ENCODE peak calls at places on chromosomes 11 and 22, in four cellular contexts. One of them, this sample, is unnamed.

GRCh38 chr22:40499187-40499753 is 128.9 kb downstream of the SGSM3 start:
- DNase-seq in PC-3: peak; percentile 91
- DNase-seq in neural progenitor cell: no peak
- DNase-seq in GM23338: no peak
- DNase-seq in this sample: peak; percentile 95

GRCh38 chr22:24128024-24128423 is 53.3 kb upstream of the SUSD2 start:
- DNase-seq in PC-3: no peak
- DNase-seq in neural progenitor cell: no peak
- DNase-seq in GM23338: no peak
- DNase-seq in this sample: peak; percentile 24

GRCh38 chr11:118715837-118716260 is 36.4 kb upstream of the TREH start:
- DNase-seq in GM23338: peak; percentile 91
- DNase-seq in PC-3: no peak
- DNase-seq in neural progenitor cell: peak; percentile 38
- DNase-seq in this sample: peak; percentile 21

GRCh38 chr11:75146711-75147110 is 4.2 kb upstream of the SLCO2B1 start:
- DNase-seq in PC-3: no peak
- DNase-seq in neural progenitor cell: no peak
- DNase-seq in GM23338: no peak
- DNase-seq in this sample: no peak

GRCh38 chr11:118342503-118343161 is at the start of gene CD3D:
- DNase-seq in PC-3: no peak
- DNase-seq in neural progenitor cell: no peak
- DNase-seq in GM23338: peak; percentile 6
- DNase-seq in this sample: no peak

GRCh38 chr11:16604784-16605439 is 133.5 kb upstream of the C11orf58 start:
- DNase-seq in GM23338: peak; percentile 53
- DNase-seq in PC-3: no peak
- DNase-seq in neural progenitor cell: peak; percentile 72
- DNase-seq in this sample: peak; percentile 53

GRCh38 chr11:75013051-75013450 is 24.3 kb downstream of the NEU3 start:
- DNase-seq in GM23338: no peak
- DNase-seq in neural progenitor cell: no peak
- DNase-seq in PC-3: peak; percentile 29
- DNase-seq in this sample: peak; percentile 41

GRCh38 chr22:36546932-36547331 is 18.0 kb upstream of the EIF3D start:
- DNase-seq in GM23338: no peak
- DNase-seq in PC-3: peak; percentile 93
- DNase-seq in neural progenitor cell: no peak
- DNase-seq in this sample: peak; percentile 96

GRCh38 chr22:48245119-48245485 is 1482.7 kb downstream of the TBC1D22A start:
- DNase-seq in neural progenitor cell: no peak
- DNase-seq in PC-3: no peak
- DNase-seq in GM23338: no peak
- DNase-seq in this sample: no peak

GRCh38 chr11:1410366-1411291 is 20.9 kb downstream of the BRSK2 start:
- DNase-seq in GM23338: peak; percentile 44
- DNase-seq in PC-3: no peak
- DNase-seq in neural progenitor cell: peak; percentile 73
- DNase-seq in this sample: no peak

GRCh38 chr11:72350752-72351151 is 83.6 kb downstream of the CLPB start:
- DNase-seq in neural progenitor cell: no peak
- DNase-seq in GM23338: no peak
- DNase-seq in PC-3: no peak
- DNase-seq in this sample: no peak

GRCh38 chr11:30585892-30586250 is 282 bp downstream of the MPPED2 start:
- DNase-seq in neural progenitor cell: peak; percentile 84
- DNase-seq in GM23338: peak; percentile 57
- DNase-seq in PC-3: no peak
- DNase-seq in this sample: peak; percentile 20

GRCh38 chr11:69799097-69799496 is 20.1 kb downstream of the FGF3 start:
- DNase-seq in neural progenitor cell: no peak
- DNase-seq in GM23338: no peak
- DNase-seq in PC-3: no peak
- DNase-seq in this sample: no peak

DNA sequence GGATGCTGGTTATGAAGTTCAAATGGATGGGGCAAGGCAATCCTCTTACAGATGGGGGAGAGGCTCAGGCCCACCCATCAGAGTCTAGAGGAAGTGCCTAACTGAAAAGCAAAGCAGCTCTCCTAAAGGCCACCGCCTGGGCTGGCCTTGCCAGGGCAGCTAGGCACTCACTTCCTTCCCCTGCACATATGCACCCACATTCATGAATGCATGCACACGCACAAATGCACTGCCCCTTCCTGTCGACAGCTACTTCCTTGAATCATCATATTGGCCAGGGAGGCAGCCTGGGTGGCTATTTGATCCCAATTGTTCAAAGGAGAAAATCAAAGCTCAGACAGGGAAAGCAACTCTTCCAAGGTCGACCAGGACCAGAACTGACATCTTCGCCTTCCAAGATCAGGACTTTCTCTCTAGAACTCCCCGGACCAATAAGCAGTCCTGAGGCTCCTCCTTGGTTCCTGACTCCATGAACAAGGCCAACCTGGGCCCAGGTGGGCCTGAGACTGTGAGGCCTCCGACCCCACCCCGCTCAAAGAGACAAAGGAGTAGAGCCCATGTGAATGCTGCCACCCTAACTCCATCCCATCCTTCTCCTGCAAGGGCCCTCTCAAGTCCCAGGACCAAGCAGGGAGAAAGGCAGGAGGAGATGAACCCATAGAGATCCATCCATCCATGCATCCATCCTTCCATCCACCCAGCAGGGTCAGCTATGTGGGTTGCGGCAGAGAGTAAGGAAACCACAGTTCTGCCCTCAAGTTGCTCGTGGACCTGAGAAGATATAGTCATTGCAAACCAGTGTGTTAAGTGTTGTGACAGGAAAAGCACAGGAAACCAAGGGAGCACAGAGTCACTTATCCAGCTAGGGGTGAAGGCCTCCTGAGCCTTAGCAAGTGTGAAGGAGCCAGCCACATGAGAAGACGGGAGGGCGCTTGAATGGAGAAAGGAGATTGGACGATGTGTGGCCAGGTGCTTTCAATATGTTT is 35.4 kb upstream of the LMO1 start:
- DNase-seq in PC-3: no peak
- DNase-seq in GM23338: no peak
- DNase-seq in neural progenitor cell: no peak
- DNase-seq in this sample: no peak
- H3K4me1 ChIP-seq in PC-3: no peaks in the 10 kb centered on the region
- H3K4me1 ChIP-seq in GM23338: no peaks in the 10 kb centered on the region
- H3K4me1 ChIP-seq in neural progenitor cell: peaks cover 7% of the 10 kb centered on the region
- H3K4me1 ChIP-seq in this sample: no peaks in the 10 kb centered on the region

DNA sequence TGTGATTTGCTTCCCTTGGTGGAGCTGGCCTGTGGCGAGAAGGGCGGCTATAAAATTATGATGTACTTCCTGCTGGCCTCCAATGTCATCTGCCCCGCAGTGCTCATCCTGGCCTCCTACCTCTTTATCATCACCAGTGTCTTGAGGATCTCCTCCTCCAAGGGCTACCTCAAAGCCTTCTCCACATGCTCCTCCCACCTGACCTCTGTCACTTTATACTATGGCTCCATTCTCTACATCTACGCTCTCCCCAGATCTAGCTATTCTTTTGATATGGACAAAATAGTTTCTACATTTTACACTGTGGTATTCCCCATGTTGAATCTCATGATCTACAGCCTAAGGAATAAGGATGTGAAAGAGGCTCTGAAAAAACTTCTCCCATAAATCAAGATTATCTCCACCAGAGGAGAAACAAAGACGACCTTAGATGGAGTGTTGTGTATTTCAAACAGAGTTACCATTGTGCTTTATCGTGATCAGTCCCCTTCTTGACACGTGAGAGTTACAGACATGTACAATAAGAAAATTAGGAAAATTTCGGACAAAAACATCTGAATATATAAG is 2.1 kb downstream of the OR9G1 start:
- DNase-seq in PC-3: no peak
- DNase-seq in neural progenitor cell: no peak
- DNase-seq in GM23338: no peak
- DNase-seq in this sample: no peak
- TF ChIP-seq EZH2phosphoT487 in PC-3: no peak
- TF ChIP-seq EZH2phosphoT487 in neural progenitor cell: no peak
- TF ChIP-seq EZH2phosphoT487 in GM23338: no peak
- TF ChIP-seq EZH2phosphoT487 in this sample: no peak

GRCh38 chr11:82996966-82997606 is 74.6 kb downstream of the RAB30 start:
- DNase-seq in neural progenitor cell: no peak
- DNase-seq in PC-3: peak; percentile 83
- DNase-seq in GM23338: no peak
- DNase-seq in this sample: no peak
- H3K4me1 ChIP-seq in neural progenitor cell: no peaks in the 10 kb centered on the region
- H3K4me1 ChIP-seq in PC-3: peaks cover 22% of the 10 kb centered on the region
- H3K4me1 ChIP-seq in GM23338: no peaks in the 10 kb centered on the region
- H3K4me1 ChIP-seq in this sample: peaks cover 23% of the 10 kb centered on the region

GRCh38 chr11:3942160-3942955 is 86.9 kb downstream of the STIM1 start:
- DNase-seq in PC-3: no peak
- DNase-seq in neural progenitor cell: no peak
- DNase-seq in GM23338: no peak
- DNase-seq in this sample: no peak

GRCh38 chr11:3946445-3947017 is 91.1 kb downstream of the STIM1 start:
- DNase-seq in PC-3: no peak
- DNase-seq in GM23338: no peak
- DNase-seq in neural progenitor cell: no peak
- DNase-seq in this sample: no peak

GRCh38 chr11:3942956-3943497 is 87.6 kb downstream of the STIM1 start:
- DNase-seq in PC-3: no peak
- DNase-seq in GM23338: no peak
- DNase-seq in neural progenitor cell: no peak
- DNase-seq in this sample: peak; percentile 33

GRCh38 chr11:3947084-3947483 is 91.6 kb downstream of the STIM1 start:
- DNase-seq in neural progenitor cell: no peak
- DNase-seq in PC-3: no peak
- DNase-seq in GM23338: no peak
- DNase-seq in this sample: peak; percentile 36

DNA sequence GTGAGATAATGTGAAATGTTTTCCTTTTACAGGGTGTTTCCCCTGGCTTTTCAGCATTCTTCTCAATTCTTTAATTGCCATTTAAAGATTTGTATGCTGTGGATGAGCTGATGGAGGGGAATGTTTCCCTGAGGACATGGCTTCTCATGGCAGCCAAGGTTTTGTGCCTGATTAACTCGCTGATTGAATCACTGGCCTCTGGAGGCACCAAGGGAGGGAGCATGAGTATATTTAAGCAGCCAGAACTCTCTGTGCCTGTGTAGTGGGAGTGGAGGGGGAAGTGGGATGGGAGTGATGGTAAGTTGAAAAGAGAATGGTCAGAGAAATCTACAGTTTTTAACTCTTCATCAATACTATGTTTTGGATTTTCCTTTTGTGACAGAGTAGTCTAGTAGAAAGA is 88.7 kb downstream of the STIM1 start:
- DNase-seq in PC-3: no peak
- DNase-seq in neural progenitor cell: no peak
- DNase-seq in GM23338: no peak
- DNase-seq in this sample: peak; percentile 74
- TF ChIP-seq EZH2phosphoT487 in PC-3: no peak
- TF ChIP-seq EZH2phosphoT487 in neural progenitor cell: no peak
- TF ChIP-seq EZH2phosphoT487 in GM23338: no peak
- TF ChIP-seq EZH2phosphoT487 in this sample: no peak

GRCh38 chr11:119726585-119727522 is 2.1 kb downstream of the NECTIN1 start:
- DNase-seq in PC-3: no peak
- DNase-seq in GM23338: peak; percentile 92
- DNase-seq in neural progenitor cell: peak; percentile 84
- DNase-seq in this sample: peak; percentile 10

GRCh38 chr11:119724956-119725355 is 4.0 kb downstream of the NECTIN1 start:
- DNase-seq in neural progenitor cell: no peak
- DNase-seq in GM23338: no peak
- DNase-seq in PC-3: no peak
- DNase-seq in this sample: no peak

GRCh38 chr11:119728226-119728626 is 774 bp downstream of the NECTIN1 start:
- DNase-seq in PC-3: peak; percentile 39
- DNase-seq in neural progenitor cell: peak; percentile 44
- DNase-seq in GM23338: no peak
- DNase-seq in this sample: peak; percentile 54

GRCh38 chr11:119727523-119728081 is 1.4 kb downstream of the NECTIN1 start:
- DNase-seq in PC-3: peak; percentile 60
- DNase-seq in neural progenitor cell: peak; percentile 95
- DNase-seq in GM23338: peak; percentile 68
- DNase-seq in this sample: peak; percentile 39

DNA sequence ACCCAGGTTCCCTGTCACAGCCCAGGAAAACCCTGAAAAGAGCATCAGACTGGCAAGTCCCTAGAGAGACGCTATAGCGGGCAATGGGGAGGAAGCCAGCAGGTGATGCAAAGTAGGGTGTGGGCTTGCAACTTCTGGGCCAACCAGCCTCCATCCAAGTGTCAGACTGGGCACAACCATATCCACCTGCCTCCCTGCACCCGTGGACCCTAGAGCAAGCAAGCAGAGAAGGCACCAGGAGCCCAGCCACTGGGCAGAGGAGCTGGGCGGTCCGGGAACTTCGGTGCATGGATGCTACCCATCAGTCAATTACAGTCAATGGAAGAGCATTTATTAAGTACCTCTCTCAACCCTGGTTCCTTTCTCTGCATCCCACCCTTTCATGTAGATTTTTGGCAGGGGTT is 2.8 kb downstream of the NECTIN1 start:
- DNase-seq in neural progenitor cell: peak; percentile 36
- DNase-seq in PC-3: no peak
- DNase-seq in GM23338: no peak
- DNase-seq in this sample: no peak
- H3K4me1 ChIP-seq in neural progenitor cell: peaks cover 64% of the 10 kb centered on the region
- H3K4me1 ChIP-seq in PC-3: peaks cover 36% of the 10 kb centered on the region
- H3K4me1 ChIP-seq in GM23338: peaks cover 57% of the 10 kb centered on the region
- H3K4me1 ChIP-seq in this sample: peaks cover 12% of the 10 kb centered on the region

GRCh38 chr11:130710022-130710421 is 206.3 kb downstream of the SNX19 start:
- DNase-seq in GM23338: no peak
- DNase-seq in PC-3: no peak
- DNase-seq in neural progenitor cell: no peak
- DNase-seq in this sample: no peak
- TF ChIP-seq EZH2phosphoT487 in GM23338: no peak
- TF ChIP-seq EZH2phosphoT487 in PC-3: no peak
- TF ChIP-seq EZH2phosphoT487 in neural progenitor cell: no peak
- TF ChIP-seq EZH2phosphoT487 in this sample: no peak

DNA sequence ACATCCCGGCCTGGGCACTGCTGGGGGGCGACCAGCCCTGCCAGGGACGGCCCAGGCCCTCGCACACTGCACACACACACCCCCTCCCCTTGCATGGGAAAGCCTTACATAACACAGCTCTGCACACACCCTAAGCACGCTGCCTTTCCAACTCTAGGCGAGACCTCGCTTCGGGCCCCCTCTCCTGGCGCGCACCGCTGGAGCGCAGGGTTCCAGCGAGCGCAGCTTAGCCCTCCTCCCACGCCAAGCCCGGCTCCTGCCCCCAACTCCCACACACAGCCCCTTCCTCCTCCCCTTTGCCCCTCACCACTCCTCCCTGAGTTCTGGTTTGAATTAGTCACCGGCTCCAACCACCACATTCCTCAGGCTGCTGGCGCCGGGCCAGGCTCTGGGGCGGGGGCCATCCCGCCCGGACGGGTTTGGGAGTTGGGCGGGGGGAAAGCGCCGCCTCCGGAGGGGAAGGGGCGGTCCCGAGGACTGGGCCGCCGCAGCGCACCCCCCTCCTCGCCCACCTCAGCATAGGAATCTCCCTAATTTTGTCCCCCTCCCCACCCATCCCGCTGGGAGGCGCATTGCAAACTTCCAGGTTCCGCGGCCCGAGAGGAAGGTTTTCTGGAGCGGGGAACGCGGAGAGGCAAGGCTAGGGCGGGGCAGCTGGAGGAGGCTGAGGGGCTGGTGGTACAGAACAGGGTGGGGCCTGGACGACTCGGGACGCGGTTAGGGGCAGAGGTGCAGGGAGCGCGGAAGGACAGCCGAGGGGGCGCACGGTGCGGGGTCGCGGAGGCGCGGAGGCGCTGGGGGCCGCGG is 966 bp downstream of the AHNAK start:
- DNase-seq in neural progenitor cell: peak; percentile 87
- DNase-seq in PC-3: peak; percentile 99
- DNase-seq in GM23338: peak; percentile 83
- DNase-seq in this sample: peak; percentile 91
- H3K4me1 ChIP-seq in neural progenitor cell: peaks cover 20% of the 10 kb centered on the region
- H3K4me1 ChIP-seq in PC-3: peaks cover 64% of the 10 kb centered on the region
- H3K4me1 ChIP-seq in GM23338: peaks cover 38% of the 10 kb centered on the region
- H3K4me1 ChIP-seq in this sample: peaks cover 25% of the 10 kb centered on the region

This sample was measured in GM23248.